ENCODE peak calls at places on chromosomes 2 and 18, in five cellular contexts. O is H1, F is GM12878, I is SK-N-SH, D is GM12891. U is an unnamed sample.

GRCh38 chr2:217899231-217900009 is 103.4 kb downstream of the TNS1 start:
- DNase-seq in D (peak), F (no peak), I (peak), O (peak), U (peak)

GRCh38 chr2:187404431-187405110 is 43.5 kb downstream of the CALCRL start:
- DNase-seq in I (no peak), F (no peak), D (no peak), O (no peak), U (no peak)

GRCh38 chr2:215749092-215749957 is 264.0 kb downstream of the MREG start:
- DNase-seq in D (no peak), F (no peak), I (no peak), O (no peak), U (no peak)

GRCh38 chr2:96763511-96764252 is 3.0 kb downstream of the CNNM4 start:
- DNase-seq in O (peak), I (peak), F (no peak), D (no peak), U (peak)

GRCh38 chr18:76348267-76349066 is 146.6 kb downstream of the ZNF516 start:
- DNase-seq in F (no peak), I (no peak), D (no peak), O (no peak), U (no peak)

GRCh38 chr18:34809697-34810096 is 99.6 kb downstream of the DTNA start:
- DNase-seq in D (no peak), O (peak), F (no peak), I (peak), U (no peak)

GRCh38 chr2:79660552-79660951 is 147.7 kb downstream of the CTNNA2 start:
- DNase-seq in D (no peak), I (no peak), O (no peak), F (no peak), U (no peak)

GRCh38 chr18:78677483-78678317 is 301.9 kb upstream of the SALL3 start:
- DNase-seq in D (no peak), O (no peak), I (no peak), F (no peak), U (no peak)

GRCh38 chr2:210169871-210170441 is 1.3 kb downstream of the KANSL1L start:
- DNase-seq in D (no peak), O (no peak), F (peak), I (no peak), U (no peak)

GRCh38 chr2:241878007-241878970 is 8.8 kb downstream of the RTP5 start:
- DNase-seq in I (peak), F (no peak), D (peak), O (peak), U (peak)

GRCh38 chr2:17815466-17816184 is 635 bp upstream of the MSGN1 start:
- DNase-seq in D (no peak), F (no peak), O (no peak), I (no peak), U (no peak)

GRCh38 chr18:60691061-60691460 is 318.5 kb upstream of the MC4R start:
- DNase-seq in D (no peak), I (no peak), O (no peak), F (no peak), U (no peak)

GRCh38 chr2:109690822-109691541 is 76.8 kb downstream of the SOWAHC start:
- DNase-seq in D (no peak), O (no peak), I (no peak), F (no peak), U (no peak)

GRCh38 chr2:15926252-15926651 is 14.1 kb upstream of the MYCN start:
- DNase-seq in I (no peak), F (no peak), D (no peak), O (no peak), U (no peak)

GRCh38 chr2:9422321-9423099 is 818 bp downstream of the ITGB1BP1 start:
- DNase-seq in O (peak), I (peak), F (no peak), D (peak), U (peak)

GRCh38 chr18:51051105-51051712 is 21.2 kb downstream of the SMAD4 start:
- DNase-seq in I (peak), F (no peak), D (no peak), O (no peak), U (no peak)

GRCh38 chr2:84481702-84482101 is 22.6 kb upstream of the SUCLG1 start:
- DNase-seq in F (no peak), I (no peak), D (no peak), O (no peak), U (no peak)

GRCh38 chr2:7022486-7022885 is 105.3 kb downstream of the RNF144A start:
- DNase-seq in O (no peak), I (no peak), F (no peak), D (no peak), U (no peak)

GRCh38 chr2:107018366-107018765 is 132.4 kb upstream of the ST6GAL2 start:
- DNase-seq in D (no peak), I (no peak), F (no peak), O (no peak), U (no peak)

GRCh38 chr2:237196866-237197618 is 111.4 kb downstream of the COPS8 start:
- DNase-seq in D (no peak), F (no peak), O (no peak), I (no peak), U (no peak)

GRCh38 chr2:26792720-26793119 is 6.9 kb downstream of the CENPA start:
- DNase-seq in I (no peak), F (no peak), D (no peak), O (no peak), U (no peak)

GRCh38 chr18:48859311-48860275 is 91.2 kb downstream of the SMAD7 start:
- DNase-seq in F (no peak), I (peak), D (no peak), O (peak), U (no peak)

GRCh38 chr18:77658309-77658681 is 408.6 kb downstream of the GALR1 start:
- DNase-seq in I (no peak), D (no peak), O (no peak), F (no peak), U (no peak)

GRCh38 chr18:47724186-47724975 is 206.1 kb downstream of the SMAD2 start:
- DNase-seq in D (no peak), I (no peak), F (no peak), O (no peak), U (no peak)

GRCh38 chr2:118296663-118297062 is 208.4 kb downstream of the INSIG2 start:
- DNase-seq in O (no peak), I (no peak), F (no peak), D (no peak), U (no peak)

GRCh38 chr2:128410035-128410757 is 91.5 kb upstream of the HS6ST1 start:
- DNase-seq in F (no peak), I (no peak), D (no peak), O (peak), U (no peak)

GRCh38 chr2:181106789-181107418 is 126.5 kb downstream of the UBE2E3 start:
- DNase-seq in F (peak), I (no peak), D (peak), O (no peak), U (no peak)

GRCh38 chr18:37184209-37184868 is 355.4 kb downstream of the KIAA1328 start:
- DNase-seq in O (no peak), F (no peak), D (no peak), I (no peak), U (no peak)

GRCh38 chr2:119023534-119023933 is 81.5 kb downstream of the MARCO start:
- DNase-seq in O (peak), I (no peak), D (no peak), F (no peak), U (no peak)

GRCh38 chr2:98601532-98602132 is 6.7 kb downstream of the COA5 start:
- DNase-seq in I (peak), D (no peak), F (no peak), O (no peak), U (no peak)

GRCh38 chr2:58896600-58896999 is 655.5 kb upstream of the FANCL start:
- DNase-seq in O (no peak), I (no peak), D (no peak), F (no peak), U (no peak)
- TF ChIP-seq TAF1 in O (no peak), I (no peak), D (no peak), F (no peak), U (no peak)

GRCh38 chr2:206511283-206511682 is 68.0 kb downstream of the ADAM23 start:
- DNase-seq in D (no peak), O (no peak), I (no peak), F (no peak), U (no peak)
- TF ChIP-seq TAF1 in D (no peak), O (no peak), I (no peak), F (no peak), U (no peak)

DNA sequence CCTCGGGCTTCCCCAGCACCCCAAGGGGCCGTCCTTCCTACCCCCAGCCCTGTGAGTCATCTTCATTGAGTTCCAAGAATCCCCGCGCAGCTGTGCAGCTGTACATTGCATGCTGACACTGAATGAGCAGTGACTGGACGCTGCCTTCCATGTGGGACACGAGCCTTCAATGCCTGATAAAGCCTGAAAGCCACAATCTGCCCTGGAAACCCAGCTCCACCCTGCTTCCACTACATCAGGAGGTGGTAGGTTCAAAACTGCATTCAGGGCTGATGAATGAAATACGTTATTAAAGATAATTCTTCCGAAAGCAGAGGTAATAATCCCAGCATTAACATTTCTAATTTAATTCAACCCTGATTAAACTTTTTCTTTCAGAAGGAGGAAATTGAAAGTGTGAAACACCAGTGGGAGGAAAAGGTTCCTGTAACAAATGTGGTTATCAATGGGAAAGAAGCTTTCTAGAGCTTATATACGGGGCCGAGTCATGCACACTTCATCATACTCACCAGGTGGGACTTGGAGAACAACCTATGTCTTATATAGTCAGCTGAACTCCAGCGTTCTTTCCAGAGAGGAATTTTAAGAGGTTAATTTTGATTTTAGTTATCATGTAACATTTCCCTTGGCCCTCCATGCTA is 360.1 kb downstream of the LPIN1 start:
- DNase-seq in O (no peak), D (no peak), F (no peak), I (peak), U (no peak)
- TF ChIP-seq TAF1 in O (no peak), D (no peak), F (no peak), I (no peak), U (no peak)

DNA sequence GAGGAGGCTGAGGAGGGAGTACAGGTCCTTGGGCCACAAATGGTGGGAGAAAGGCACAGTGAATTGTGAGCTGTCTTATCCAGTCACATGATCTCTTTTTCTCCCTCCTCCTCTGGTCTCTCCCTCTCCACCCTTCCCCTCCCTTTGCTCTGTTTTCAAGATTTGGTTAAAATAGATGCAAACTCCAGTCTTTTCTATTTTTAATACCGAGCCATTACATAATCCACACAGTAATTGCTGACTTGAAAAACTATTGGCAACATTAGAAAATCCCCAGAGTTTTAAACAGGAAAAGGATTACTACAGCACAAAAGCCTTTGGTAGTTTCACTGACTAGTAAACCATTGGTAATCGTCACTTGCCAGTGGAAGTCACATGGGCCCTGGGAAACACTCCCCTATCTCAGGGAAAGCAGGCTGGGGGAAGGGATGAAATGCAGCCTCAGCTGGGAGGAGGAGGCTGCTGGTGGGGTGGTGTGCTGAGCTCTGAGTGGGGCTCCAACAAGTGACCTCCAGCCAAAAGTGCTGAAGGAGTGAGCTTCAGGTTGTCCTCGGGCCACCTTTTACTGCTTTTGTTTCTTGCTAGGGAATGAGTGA is 57.4 kb upstream of the PCBP1 start:
- DNase-seq in D (no peak), F (no peak), O (peak), I (peak), U (no peak)
- TF ChIP-seq TAF1 in D (no peak), F (no peak), O (peak), I (no peak), U (no peak)

GRCh38 chr18:62152844-62153243 is 34.0 kb downstream of the PIGN start:
- DNase-seq in I (no peak), D (no peak), O (no peak), F (no peak), U (no peak)

GRCh38 chr18:62151068-62151771 is 35.6 kb downstream of the PIGN start:
- DNase-seq in F (no peak), O (no peak), D (no peak), I (no peak), U (no peak)
- TF ChIP-seq TAF1 in F (no peak), O (no peak), D (no peak), I (no peak), U (no peak)

GRCh38 chr2:25338401-25338800 is 3.3 kb downstream of the DNMT3A start:
- DNase-seq in D (no peak), O (no peak), I (peak), F (no peak), U (no peak)
- TF ChIP-seq TAF1 in D (no peak), O (no peak), I (no peak), F (no peak), U (no peak)

GRCh38 chr2:30300122-30300455 is 68.8 kb downstream of the LBH start:
- DNase-seq in O (no peak), D (no peak), F (no peak), I (no peak), U (no peak)
- TF ChIP-seq TAF1 in O (no peak), D (no peak), F (no peak), I (no peak), U (no peak)

DNA sequence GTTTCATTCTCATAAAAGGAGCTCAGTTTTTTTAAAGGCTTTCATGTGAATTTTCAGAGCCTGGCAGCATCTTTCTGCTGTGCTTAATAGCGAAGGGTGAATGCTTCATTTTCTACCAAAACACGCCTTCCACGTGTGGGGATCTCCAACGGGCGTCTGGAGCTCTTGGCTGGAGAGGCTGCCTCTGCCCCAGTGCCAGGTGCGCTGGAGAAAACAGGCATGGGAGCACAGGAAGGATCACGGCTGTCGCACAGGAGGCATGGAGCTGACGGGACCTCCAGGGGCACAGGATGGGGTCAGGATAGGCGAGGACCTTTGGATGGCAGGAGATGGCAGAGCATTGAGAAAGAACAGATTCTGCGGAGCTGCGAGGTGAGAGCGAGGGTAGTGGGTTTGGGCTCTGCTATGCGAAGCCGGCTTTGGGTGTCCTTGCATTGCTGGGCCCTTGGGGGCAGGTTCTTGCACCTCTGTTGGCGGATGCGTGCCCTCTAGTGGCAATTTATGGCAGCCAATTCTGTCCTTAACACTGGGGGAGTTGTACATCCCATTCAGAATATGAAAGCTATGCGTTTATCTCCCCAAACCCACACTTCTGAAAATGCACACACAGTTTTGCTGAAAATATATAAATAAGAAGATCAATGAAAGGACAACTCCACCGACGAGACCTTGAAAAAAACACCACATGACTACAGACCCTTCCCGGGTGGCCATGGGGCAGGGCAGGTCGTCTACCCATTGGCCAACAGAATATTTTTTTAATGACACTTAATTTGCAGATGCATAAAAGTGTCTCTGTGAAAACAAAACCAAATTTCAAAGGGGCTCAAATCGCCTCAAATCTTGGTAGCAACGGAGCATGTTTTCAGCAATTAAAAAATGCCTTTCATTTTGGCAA is 90.4 kb upstream of the SLC35G4 start:
- DNase-seq in I (peak), O (peak), D (peak), F (no peak), U (peak)
- TF ChIP-seq TAF1 in I (no peak), O (no peak), D (no peak), F (no peak), U (no peak)

GRCh38 chr18:32975166-32975441 is 202.3 kb upstream of the KLHL14 start:
- DNase-seq in I (no peak), F (no peak), O (no peak), D (no peak), U (no peak)

GRCh38 chr18:32975501-32975900 is 202.7 kb upstream of the KLHL14 start:
- DNase-seq in O (no peak), F (no peak), D (no peak), I (no peak), U (no peak)

DNA sequence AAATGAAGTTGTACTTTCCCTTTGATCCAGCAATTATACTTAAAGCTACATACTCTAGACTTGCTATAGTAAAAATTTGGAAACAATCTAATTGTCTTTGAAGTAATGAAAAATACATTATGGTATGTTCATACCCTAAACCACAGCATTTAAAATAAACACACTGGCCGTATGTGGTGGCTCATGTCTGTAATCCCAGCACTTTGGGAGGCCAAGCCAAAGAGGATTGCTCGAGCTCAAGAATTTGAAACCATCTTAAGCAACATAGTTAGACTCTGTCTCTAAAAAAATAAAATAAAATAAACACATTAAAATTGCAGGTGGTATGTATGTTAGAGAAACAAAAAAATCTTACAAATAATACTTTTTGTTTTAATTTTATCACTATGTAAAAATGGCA is 208.1 kb upstream of the KLHL14 start:
- DNase-seq in O (no peak), I (no peak), D (no peak), F (no peak), U (no peak)
- TF ChIP-seq TAF1 in O (no peak), I (no peak), D (no peak), F (no peak), U (no peak)